ENCODE peak calls at places on chromosomes 1 and 21, in four cellular contexts. One of them, this sample, is unnamed.

GRCh38 chr1:41508290-41508689 is 23.8 kb upstream of the EDN2 start:
- DNase-seq in tibial nerve: no peak
- DNase-seq in H54: no peak
- DNase-seq in NB4: no peak
- DNase-seq in this sample: no peak

GRCh38 chr1:57927003-57927402 is 503.1 kb upstream of the DAB1 start:
- DNase-seq in NB4: no peak
- DNase-seq in H54: no peak
- DNase-seq in tibial nerve: no peak
- DNase-seq in this sample: no peak

GRCh38 chr1:158035976-158036583 is 42.6 kb downstream of the KIRREL1 start:
- DNase-seq in H54: no peak
- DNase-seq in NB4: peak; percentile 39
- DNase-seq in tibial nerve: peak; percentile 75
- DNase-seq in this sample: peak; percentile 72

GRCh38 chr1:41239988-41240610 is 2.0 kb downstream of the SCMH1 start:
- DNase-seq in tibial nerve: peak; percentile 32
- DNase-seq in H54: no peak
- DNase-seq in NB4: peak; percentile 66
- DNase-seq in this sample: peak; percentile 73

GRCh38 chr1:218347316-218347712 is 2.2 kb downstream of the TGFB2 start:
- DNase-seq in tibial nerve: no peak
- DNase-seq in NB4: peak; percentile 8
- DNase-seq in H54: no peak
- DNase-seq in this sample: peak; percentile 64

GRCh38 chr1:155086182-155086741 is 7.6 kb downstream of the EFNA3 start:
- DNase-seq in H54: peak; percentile 84
- DNase-seq in NB4: peak; percentile 81
- DNase-seq in tibial nerve: peak; percentile 78
- DNase-seq in this sample: peak; percentile 82

GRCh38 chr21:34886554-34887385 is 162.3 kb downstream of the RUNX1 start:
- DNase-seq in H54: peak; percentile 50
- DNase-seq in NB4: peak; percentile 66
- DNase-seq in tibial nerve: no peak
- DNase-seq in this sample: no peak

GRCh38 chr1:64133036-64133435 is 70.4 kb upstream of the UBE2U start:
- DNase-seq in NB4: no peak
- DNase-seq in H54: peak; percentile 71
- DNase-seq in tibial nerve: no peak
- DNase-seq in this sample: peak; percentile 25

DNA sequence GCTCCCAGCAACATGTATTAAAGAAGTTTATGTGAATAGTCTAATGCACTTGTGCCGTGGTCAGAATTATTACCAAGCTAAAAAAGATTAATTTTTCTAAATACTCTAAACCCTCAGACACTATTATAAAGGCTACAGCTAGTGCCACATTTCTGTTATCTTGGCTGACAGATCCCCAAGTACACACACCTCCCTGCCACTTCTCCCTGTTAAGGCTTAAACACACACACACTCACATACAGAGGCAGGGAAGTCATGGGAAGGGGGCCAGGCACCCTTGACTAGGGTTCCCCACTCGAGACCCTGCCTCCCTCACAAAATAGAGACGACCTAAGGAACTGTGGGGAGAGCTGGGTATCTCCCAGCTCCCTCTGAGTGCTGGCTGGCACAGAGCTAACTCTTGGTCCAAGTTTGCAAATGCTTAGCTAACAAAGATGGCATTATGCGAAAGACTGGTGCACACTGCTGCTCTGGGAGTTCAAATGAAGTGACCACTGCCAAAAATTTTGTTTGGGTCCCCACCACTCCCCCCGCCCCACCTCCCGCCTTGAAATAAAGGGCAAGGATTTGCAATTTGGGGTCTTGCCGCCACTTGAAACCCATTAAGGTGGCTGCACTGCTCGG is 9.8 kb downstream of the SSBP3 start:
- DNase-seq in H54: no peak
- DNase-seq in NB4: no peak
- DNase-seq in tibial nerve: no peak
- DNase-seq in this sample: no peak
- TF ChIP-seq POLR2A in H54: no peak
- TF ChIP-seq POLR2A in NB4: no peak
- TF ChIP-seq POLR2A in tibial nerve: no peak
- TF ChIP-seq POLR2A in this sample: no peak

DNA sequence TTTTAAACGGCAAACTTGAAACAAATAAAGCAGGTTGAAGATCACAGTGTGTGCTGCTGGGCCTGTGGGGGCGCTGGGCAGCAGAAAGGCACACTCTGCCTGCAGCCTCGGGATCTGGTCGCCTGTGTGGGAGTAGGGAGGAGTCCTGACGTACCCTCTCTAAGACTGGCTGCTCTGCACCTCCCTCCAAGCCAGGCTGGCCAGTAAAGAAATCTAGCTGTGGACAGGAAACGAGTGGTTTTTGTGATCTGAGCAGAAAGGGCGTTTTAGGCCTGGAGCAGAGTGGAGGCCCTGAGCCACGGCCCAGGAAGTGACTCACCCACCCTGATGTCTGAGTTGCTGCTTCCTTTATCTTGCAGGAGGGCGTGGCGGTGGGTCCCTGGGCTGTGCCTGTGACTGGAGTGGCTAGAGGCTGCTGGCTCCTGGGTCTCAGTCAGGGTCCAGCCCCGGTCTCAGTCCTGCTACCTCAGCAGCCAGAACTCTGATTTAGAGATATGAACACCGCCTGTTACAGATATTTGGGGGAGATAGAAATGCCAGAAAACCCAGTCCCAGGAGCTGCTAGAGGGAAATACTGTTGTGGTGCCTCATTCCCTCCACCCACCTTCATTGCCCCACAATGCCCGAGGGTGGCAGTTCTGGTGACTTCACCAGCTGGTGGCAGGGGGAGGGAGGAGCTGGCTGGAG is 11.3 kb upstream of the S100A11 start:
- DNase-seq in tibial nerve: peak; percentile 81
- DNase-seq in NB4: peak; percentile 99
- DNase-seq in H54: peak; percentile 75
- DNase-seq in this sample: peak; percentile 100
- TF ChIP-seq POLR2A in tibial nerve: peak; percentile 71
- TF ChIP-seq POLR2A in NB4: peak; percentile 87
- TF ChIP-seq POLR2A in H54: peak; percentile 82
- TF ChIP-seq POLR2A in this sample: peak; percentile 66

DNA sequence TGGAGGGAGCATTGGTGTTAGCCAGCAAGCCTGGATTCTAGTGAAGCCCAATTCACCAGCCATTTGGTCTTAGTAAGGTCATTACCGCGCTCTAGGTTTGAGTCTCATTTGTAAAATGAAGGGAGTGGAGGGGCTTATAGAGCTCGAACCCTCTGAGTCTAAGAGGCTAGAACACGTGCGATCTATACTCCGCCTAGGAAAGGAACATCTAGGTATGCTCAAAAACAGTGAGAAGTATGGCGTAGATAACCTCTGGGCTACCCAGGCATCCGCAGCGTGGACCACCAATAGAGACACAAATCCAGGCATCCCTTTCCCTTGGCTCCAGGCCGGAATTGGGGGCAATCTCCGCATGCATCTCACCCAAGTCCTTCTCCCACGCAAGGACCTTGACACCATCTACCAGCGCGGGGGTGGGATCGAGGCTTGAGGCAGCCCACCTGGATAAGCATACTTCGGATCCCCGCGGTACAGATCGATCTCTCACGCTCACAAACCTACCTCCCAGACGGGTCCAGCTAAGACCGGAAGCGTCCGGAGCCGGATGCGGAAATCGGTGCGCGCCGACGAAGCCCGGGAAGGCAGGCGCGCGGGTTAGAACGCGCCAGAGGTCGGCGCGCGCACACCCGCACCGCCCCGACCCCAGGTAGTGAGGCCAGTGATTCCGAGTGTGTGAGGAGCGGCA is at the start of gene METTL25B:
- DNase-seq in NB4: peak; percentile 87
- DNase-seq in H54: peak; percentile 74
- DNase-seq in tibial nerve: peak; percentile 65
- DNase-seq in this sample: peak; percentile 90
- TF ChIP-seq POLR2A in NB4: peak; percentile 38
- TF ChIP-seq POLR2A in H54: peak; percentile 44
- TF ChIP-seq POLR2A in tibial nerve: no peak
- TF ChIP-seq POLR2A in this sample: peak; percentile 66

GRCh38 chr21:38805282-38806152 is at the start of gene ETS2:
- DNase-seq in H54: peak; percentile 86
- DNase-seq in tibial nerve: peak; percentile 74
- DNase-seq in NB4: peak; percentile 95
- DNase-seq in this sample: peak; percentile 93
- TF ChIP-seq POLR2A in H54: peak; percentile 97
- TF ChIP-seq POLR2A in tibial nerve: peak; percentile 77
- TF ChIP-seq POLR2A in NB4: peak; percentile 59
- TF ChIP-seq POLR2A in this sample: peak; percentile 89

This sample was measured in A549.